ENCODE peak calls at places on chromosomes 13 and 19, in five cellular contexts. E is skeletal muscle cell, R is foreskin fibroblast, U is gastrocnemius medialis, N is astrocyte of the cerebellum. G is an unnamed sample.

GRCh38 chr13:38630780-38631179 is 56.1 kb upstream of the FREM2 start:
- DNase-seq in N (no peak), U (no peak), R (peak; percentile 27), E (peak; percentile 71), G (no peak)

GRCh38 chr13:23703241-23703640 is 133.0 kb downstream of the TNFRSF19 start:
- DNase-seq in R (peak; percentile 52), U (no peak), E (no peak), N (no peak), G (no peak)

GRCh38 chr13:50587122-50587521 is 256.4 kb downstream of the DLEU7 start:
- DNase-seq in N (no peak), U (no peak), R (no peak), E (no peak), G (no peak)

GRCh38 chr13:111868716-111869115 is 198.2 kb upstream of the SOX1 start:
- DNase-seq in U (no peak), E (no peak), R (no peak), N (no peak), G (no peak)

GRCh38 chr19:6801397-6802086 is 29.0 kb downstream of the VAV1 start:
- DNase-seq in U (peak; percentile 46), E (no peak), N (no peak), R (no peak), G (no peak)

GRCh38 chr13:23828086-23828485 is 61.1 kb downstream of the MIPEP start:
- DNase-seq in U (no peak), E (no peak), N (no peak), R (no peak), G (no peak)

GRCh38 chr19:39517432-39517831 is 2.5 kb downstream of the SELENOV start:
- DNase-seq in E (no peak), N (no peak), U (no peak), R (no peak), G (no peak)

GRCh38 chr19:48737360-48737998 is 2.9 kb downstream of the RASIP1 start:
- DNase-seq in E (no peak), N (no peak), U (no peak), R (no peak), G (no peak)

GRCh38 chr19:55340784-55341147 is 1.1 kb downstream of the KMT5C start:
- DNase-seq in U (no peak), R (peak; percentile 40), E (no peak), N (no peak), G (no peak)

GRCh38 chr13:28792992-28793391 is 27.1 kb upstream of the MTUS2 start:
- DNase-seq in R (peak; percentile 84), U (no peak), E (peak; percentile 54), N (peak; percentile 53), G (no peak)

GRCh38 chr19:15015946-15016542 is 33.2 kb upstream of the CASP14 start:
- DNase-seq in U (no peak), R (peak; percentile 5), E (no peak), N (no peak), G (no peak)

GRCh38 chr13:101916108-101916757 is 463.8 kb downstream of the ITGBL1 start:
- DNase-seq in R (peak; percentile 63), U (no peak), N (no peak), E (no peak), G (no peak)

GRCh38 chr13:101917833-101918755 is 465.6 kb downstream of the ITGBL1 start:
- DNase-seq in R (peak; percentile 9), E (no peak), N (no peak), U (no peak), G (no peak)

GRCh38 chr13:101917475-101917810 is 465.0 kb downstream of the ITGBL1 start:
- DNase-seq in R (peak; percentile 10), U (no peak), E (no peak), N (no peak), G (no peak)

GRCh38 chr13:101916758-101917474 is 464.4 kb downstream of the ITGBL1 start:
- DNase-seq in R (peak; percentile 15), E (no peak), U (no peak), N (no peak), G (no peak)

DNA sequence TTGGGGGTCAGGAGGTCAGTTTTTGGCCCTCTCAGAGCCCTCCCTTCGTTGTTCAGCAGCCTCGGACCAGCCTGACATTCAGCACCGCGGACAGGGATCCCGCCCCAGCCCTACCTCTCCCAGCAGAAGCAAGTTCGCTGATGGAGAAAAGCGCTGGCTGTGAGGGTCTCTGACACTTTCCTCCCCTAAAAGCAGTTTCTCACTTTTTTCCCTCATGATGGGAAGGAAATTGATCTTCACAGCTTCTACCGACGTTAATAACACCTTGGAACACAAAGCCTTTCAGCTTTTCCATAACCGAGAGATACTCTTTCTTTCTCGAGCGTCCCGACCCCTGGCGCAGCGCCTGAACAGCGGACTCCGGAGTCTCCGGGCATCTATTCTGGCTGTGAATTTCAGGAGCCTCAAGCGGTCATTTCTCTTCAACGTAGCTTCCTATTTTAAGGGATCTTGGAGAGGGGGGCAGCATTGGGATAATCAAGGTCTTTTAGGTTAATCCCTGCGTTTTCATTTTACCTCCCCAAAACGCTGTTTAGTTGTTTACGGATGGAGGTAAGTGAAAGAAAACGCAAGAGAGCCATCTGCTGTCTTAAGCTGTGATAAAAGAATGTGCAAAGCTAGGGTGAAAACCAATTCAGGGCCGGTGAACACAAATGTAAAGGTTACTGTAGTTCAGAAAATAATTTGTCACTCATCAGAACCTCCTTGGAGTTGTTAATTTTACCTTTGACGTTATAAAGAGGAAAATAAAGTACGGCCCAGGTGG is 467.2 kb downstream of the ITGBL1 start:
- DNase-seq in E (no peak), R (peak; percentile 66), U (no peak), N (no peak), G (no peak)
- H3K4me3 ChIP-seq in E (peak overlapping the region; percentile 31), R (peak overlapping the region; percentile 24), U (no peak overlapping the region), N (peak overlapping the region; percentile 46), G (peak overlapping the region; percentile 21)

DNA sequence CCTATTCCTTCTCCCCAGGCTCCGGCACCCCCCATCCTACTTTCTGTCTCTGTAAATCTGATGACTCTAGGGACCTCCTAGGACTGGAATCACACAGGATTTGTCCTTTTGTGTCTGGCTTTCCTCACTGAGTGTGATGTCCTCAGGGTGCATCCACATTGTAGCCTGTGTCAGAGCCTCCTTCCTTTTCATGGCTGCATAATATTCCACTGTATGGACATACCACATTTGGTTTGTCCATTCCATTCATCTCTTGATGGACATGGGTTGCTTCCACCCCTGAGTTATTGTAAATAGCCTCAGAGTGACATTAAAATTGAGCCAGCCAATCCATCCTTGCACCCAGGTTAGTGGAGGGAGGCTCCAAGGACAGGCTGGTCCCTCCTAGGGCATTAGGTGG is 22.8 kb upstream of the NMRK2 start:
- DNase-seq in E (no peak), R (no peak), U (no peak), N (no peak), G (no peak)
- H3K4me3 ChIP-seq in E (no peak overlapping the region), R (no peak overlapping the region), U (no peak overlapping the region), N (no peak overlapping the region), G (no peak overlapping the region)

DNA sequence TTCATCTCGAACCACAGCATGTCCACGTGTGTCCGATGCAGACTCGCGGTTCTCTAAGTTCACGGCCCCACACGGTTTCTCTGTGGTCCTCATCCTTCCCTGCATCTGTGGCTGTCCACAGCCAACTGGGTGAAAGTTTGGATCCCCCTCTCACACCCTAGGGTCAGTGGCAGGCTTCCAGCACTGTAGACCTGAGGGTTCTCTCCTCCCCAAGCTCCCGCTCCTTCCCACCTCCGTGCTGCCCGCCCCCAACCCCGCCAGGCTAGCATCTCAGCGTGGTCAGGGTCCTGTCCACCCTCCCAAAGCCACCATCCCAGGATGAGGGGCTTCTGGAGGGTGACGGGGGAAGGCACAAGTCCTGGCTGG is 3.0 kb downstream of the ANGPTL4 start:
- DNase-seq in N (no peak), R (peak; percentile 44), U (no peak), E (no peak), G (no peak)
- H3K4me3 ChIP-seq in N (no peak overlapping the region), R (peak overlapping the region; percentile 34), U (peak overlapping the region; percentile 80), E (peak overlapping the region; percentile 3), G (no peak overlapping the region)

DNA sequence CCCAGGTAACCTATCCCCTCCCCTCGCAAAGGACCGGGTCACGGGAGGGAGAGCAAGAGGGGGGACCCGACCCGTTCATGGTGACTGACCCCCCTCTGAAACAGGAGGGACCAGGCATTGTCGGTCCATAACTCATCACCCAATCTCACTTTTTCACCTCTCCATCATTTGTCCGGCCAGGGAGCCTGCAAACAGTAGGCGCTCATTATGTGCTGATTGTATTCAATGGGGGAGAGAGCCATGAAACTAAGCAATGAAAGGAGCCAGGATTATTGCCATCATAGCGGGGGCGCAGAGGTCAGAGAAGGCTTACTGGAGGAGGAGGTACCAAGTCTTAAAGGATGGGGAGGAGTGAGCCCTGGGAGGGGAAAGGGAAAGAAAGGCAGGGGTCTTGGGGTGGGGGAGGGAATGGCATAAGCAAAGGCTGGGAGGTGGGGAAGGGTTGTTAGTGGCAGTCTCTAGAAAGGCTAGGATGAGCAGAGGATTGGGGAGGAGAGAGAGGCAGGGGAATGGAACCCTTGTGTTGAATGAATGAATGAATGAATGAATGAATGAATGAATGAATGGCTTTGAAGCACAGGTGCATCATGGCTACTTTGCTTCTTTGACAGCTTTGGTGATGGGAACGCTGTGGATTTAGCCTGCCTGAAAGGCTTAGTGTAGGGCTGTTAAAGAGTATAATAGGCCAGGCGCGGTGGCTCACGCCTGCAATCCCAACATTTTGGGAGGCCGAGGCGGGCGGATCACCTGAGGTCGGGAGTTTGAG is 1.4 kb downstream of the SHFL start:
- DNase-seq in E (no peak), U (no peak), R (no peak), N (no peak), G (no peak)
- H3K4me3 ChIP-seq in E (peak overlapping the region; percentile 82), U (peak overlapping the region; percentile 78), R (peak overlapping the region; percentile 93), N (peak overlapping the region; percentile 95), G (no peak overlapping the region)

GRCh38 chr19:33868821-33869412 is 72.2 kb downstream of the KCTD15 start:
- DNase-seq in R (peak; percentile 77), E (no peak), U (no peak), N (no peak), G (no peak)
- H3K4me3 ChIP-seq in R (peak overlapping the region; percentile 40), E (no peak overlapping the region), U (peak overlapping the region; percentile 22), N (no peak overlapping the region), G (no peak overlapping the region)

GRCh38 chr19:12940897-12941296 is 2.5 kb downstream of the CALR start:
- DNase-seq in N (no peak), R (no peak), U (no peak), E (no peak), G (no peak)
- H3K4me3 ChIP-seq in N (peak overlapping the region; percentile 100), R (peak overlapping the region; percentile 70), U (no peak overlapping the region), E (peak overlapping the region; percentile 91), G (peak overlapping the region; percentile 14)

DNA sequence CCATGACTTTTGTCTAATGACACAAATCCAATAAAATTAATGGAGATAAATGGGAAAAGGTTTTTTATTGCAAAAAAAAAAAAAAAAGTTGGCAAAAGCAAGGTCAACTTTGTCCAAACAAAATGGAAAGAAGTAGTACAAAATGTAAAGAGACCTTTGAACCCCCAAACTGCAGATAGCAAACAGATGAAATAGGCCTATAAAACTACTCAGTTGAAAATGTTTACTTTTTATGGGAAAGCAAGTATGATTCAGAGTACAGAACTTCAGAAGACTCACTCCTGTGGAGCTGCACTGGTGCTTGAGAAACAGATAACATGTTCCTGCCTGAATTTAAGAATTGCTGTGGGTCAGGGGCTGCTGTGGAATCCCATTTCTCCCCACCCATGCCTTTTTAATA is 9.8 kb upstream of the ZNF177 start:
- DNase-seq in R (no peak), E (no peak), N (no peak), U (no peak), G (no peak)
- H3K4me3 ChIP-seq in R (no peak overlapping the region), E (no peak overlapping the region), N (no peak overlapping the region), U (no peak overlapping the region), G (no peak overlapping the region)

G was measured in retinal pigment epithelial cell.